ENCODE peak calls at places on chromosomes 7 and 10, in nine cellular contexts. One of them, this sample, is unnamed.

GRCh38 chr7:128409435-128410091 is at the start of gene IMPDH1:
- DNase-seq in HEK293T: peak
- DNase-seq in skeletal muscle cell: peak
- DNase-seq in effector memory CD8-positive, alpha-beta T cell: peak
- DNase-seq in ovary: peak
- DNase-seq in AG09309: no peak
- DNase-seq in GM12865: peak
- DNase-seq in stimulated activated CD4-positive, alpha-beta T cell treated with anti-CD3 and anti-CD28 coated beads, Interleukin-1b, Interleukin-23, amount 100 ng/mL, for 4 hours: peak
- DNase-seq in activated CD4-positive, alpha-beta T cell treated with anti-CD3 and anti-CD28 coated beads for 24 hours: peak
- DNase-seq in this sample: peak

GRCh38 chr7:105426606-105427146 is 38.0 kb upstream of the SRPK2 start:
- DNase-seq in AG09309: no peak
- DNase-seq in GM12865: no peak
- DNase-seq in stimulated activated CD4-positive, alpha-beta T cell treated with anti-CD3 and anti-CD28 coated beads, Interleukin-1b, Interleukin-23, amount 100 ng/mL, for 4 hours: no peak
- DNase-seq in effector memory CD8-positive, alpha-beta T cell: no peak
- DNase-seq in skeletal muscle cell: no peak
- DNase-seq in ovary: no peak
- DNase-seq in activated CD4-positive, alpha-beta T cell treated with anti-CD3 and anti-CD28 coated beads for 24 hours: no peak
- DNase-seq in HEK293T: no peak
- DNase-seq in this sample: no peak

GRCh38 chr7:94348142-94348541 is 46.6 kb upstream of the COL1A2 start:
- DNase-seq in effector memory CD8-positive, alpha-beta T cell: no peak
- DNase-seq in skeletal muscle cell: peak
- DNase-seq in activated CD4-positive, alpha-beta T cell treated with anti-CD3 and anti-CD28 coated beads for 24 hours: no peak
- DNase-seq in ovary: peak
- DNase-seq in stimulated activated CD4-positive, alpha-beta T cell treated with anti-CD3 and anti-CD28 coated beads, Interleukin-1b, Interleukin-23, amount 100 ng/mL, for 4 hours: no peak
- DNase-seq in GM12865: no peak
- DNase-seq in HEK293T: no peak
- DNase-seq in AG09309: peak
- DNase-seq in this sample: no peak

GRCh38 chr7:7889791-7890568 is 78.6 kb upstream of the GLCCI1 start:
- DNase-seq in HEK293T: no peak
- DNase-seq in activated CD4-positive, alpha-beta T cell treated with anti-CD3 and anti-CD28 coated beads for 24 hours: no peak
- DNase-seq in ovary: no peak
- DNase-seq in skeletal muscle cell: no peak
- DNase-seq in GM12865: no peak
- DNase-seq in AG09309: no peak
- DNase-seq in effector memory CD8-positive, alpha-beta T cell: no peak
- DNase-seq in stimulated activated CD4-positive, alpha-beta T cell treated with anti-CD3 and anti-CD28 coated beads, Interleukin-1b, Interleukin-23, amount 100 ng/mL, for 4 hours: no peak
- DNase-seq in this sample: no peak

GRCh38 chr7:36279251-36279925 is 110.3 kb upstream of the ANLN start:
- DNase-seq in activated CD4-positive, alpha-beta T cell treated with anti-CD3 and anti-CD28 coated beads for 24 hours: no peak
- DNase-seq in ovary: no peak
- DNase-seq in AG09309: no peak
- DNase-seq in GM12865: peak
- DNase-seq in effector memory CD8-positive, alpha-beta T cell: no peak
- DNase-seq in stimulated activated CD4-positive, alpha-beta T cell treated with anti-CD3 and anti-CD28 coated beads, Interleukin-1b, Interleukin-23, amount 100 ng/mL, for 4 hours: no peak
- DNase-seq in HEK293T: no peak
- DNase-seq in skeletal muscle cell: no peak
- DNase-seq in this sample: no peak

GRCh38 chr7:142866361-142867096 is 11.7 kb downstream of the EPHB6 start:
- DNase-seq in AG09309: no peak
- DNase-seq in activated CD4-positive, alpha-beta T cell treated with anti-CD3 and anti-CD28 coated beads for 24 hours: no peak
- DNase-seq in GM12865: no peak
- DNase-seq in skeletal muscle cell: no peak
- DNase-seq in ovary: no peak
- DNase-seq in effector memory CD8-positive, alpha-beta T cell: no peak
- DNase-seq in stimulated activated CD4-positive, alpha-beta T cell treated with anti-CD3 and anti-CD28 coated beads, Interleukin-1b, Interleukin-23, amount 100 ng/mL, for 4 hours: no peak
- DNase-seq in HEK293T: peak
- DNase-seq in this sample: peak

GRCh38 chr10:101835406-101835805 is 8.2 kb downstream of the KCNIP2 start:
- DNase-seq in stimulated activated CD4-positive, alpha-beta T cell treated with anti-CD3 and anti-CD28 coated beads, Interleukin-1b, Interleukin-23, amount 100 ng/mL, for 4 hours: no peak
- DNase-seq in skeletal muscle cell: no peak
- DNase-seq in AG09309: no peak
- DNase-seq in GM12865: no peak
- DNase-seq in activated CD4-positive, alpha-beta T cell treated with anti-CD3 and anti-CD28 coated beads for 24 hours: no peak
- DNase-seq in HEK293T: no peak
- DNase-seq in effector memory CD8-positive, alpha-beta T cell: no peak
- DNase-seq in ovary: no peak
- DNase-seq in this sample: no peak

GRCh38 chr10:16950686-16951681 is 133.8 kb upstream of the RSU1 start:
- DNase-seq in skeletal muscle cell: no peak
- DNase-seq in activated CD4-positive, alpha-beta T cell treated with anti-CD3 and anti-CD28 coated beads for 24 hours: no peak
- DNase-seq in AG09309: no peak
- DNase-seq in stimulated activated CD4-positive, alpha-beta T cell treated with anti-CD3 and anti-CD28 coated beads, Interleukin-1b, Interleukin-23, amount 100 ng/mL, for 4 hours: no peak
- DNase-seq in GM12865: no peak
- DNase-seq in HEK293T: peak
- DNase-seq in effector memory CD8-positive, alpha-beta T cell: no peak
- DNase-seq in ovary: no peak
- DNase-seq in this sample: no peak

GRCh38 chr7:150404785-150405583 is 25.9 kb downstream of the ZNF775 start:
- DNase-seq in AG09309: peak
- DNase-seq in ovary: peak
- DNase-seq in stimulated activated CD4-positive, alpha-beta T cell treated with anti-CD3 and anti-CD28 coated beads, Interleukin-1b, Interleukin-23, amount 100 ng/mL, for 4 hours: peak
- DNase-seq in GM12865: peak
- DNase-seq in effector memory CD8-positive, alpha-beta T cell: peak
- DNase-seq in HEK293T: peak
- DNase-seq in skeletal muscle cell: peak
- DNase-seq in activated CD4-positive, alpha-beta T cell treated with anti-CD3 and anti-CD28 coated beads for 24 hours: peak
- DNase-seq in this sample: peak

GRCh38 chr7:130380861-130381455 is 664 bp downstream of the CPA1 start:
- DNase-seq in stimulated activated CD4-positive, alpha-beta T cell treated with anti-CD3 and anti-CD28 coated beads, Interleukin-1b, Interleukin-23, amount 100 ng/mL, for 4 hours: no peak
- DNase-seq in effector memory CD8-positive, alpha-beta T cell: no peak
- DNase-seq in skeletal muscle cell: no peak
- DNase-seq in AG09309: no peak
- DNase-seq in activated CD4-positive, alpha-beta T cell treated with anti-CD3 and anti-CD28 coated beads for 24 hours: no peak
- DNase-seq in HEK293T: no peak
- DNase-seq in GM12865: no peak
- DNase-seq in ovary: no peak
- DNase-seq in this sample: no peak

GRCh38 chr7:96342036-96342435 is 20.1 kb upstream of the SLC25A13 start:
- DNase-seq in HEK293T: no peak
- DNase-seq in GM12865: no peak
- DNase-seq in effector memory CD8-positive, alpha-beta T cell: no peak
- DNase-seq in stimulated activated CD4-positive, alpha-beta T cell treated with anti-CD3 and anti-CD28 coated beads, Interleukin-1b, Interleukin-23, amount 100 ng/mL, for 4 hours: no peak
- DNase-seq in AG09309: no peak
- DNase-seq in skeletal muscle cell: no peak
- DNase-seq in activated CD4-positive, alpha-beta T cell treated with anti-CD3 and anti-CD28 coated beads for 24 hours: no peak
- DNase-seq in ovary: no peak
- DNase-seq in this sample: no peak

GRCh38 chr7:87499494-87499893 is 24.0 kb upstream of the ABCB4 start:
- DNase-seq in AG09309: no peak
- DNase-seq in activated CD4-positive, alpha-beta T cell treated with anti-CD3 and anti-CD28 coated beads for 24 hours: no peak
- DNase-seq in effector memory CD8-positive, alpha-beta T cell: no peak
- DNase-seq in skeletal muscle cell: no peak
- DNase-seq in ovary: no peak
- DNase-seq in stimulated activated CD4-positive, alpha-beta T cell treated with anti-CD3 and anti-CD28 coated beads, Interleukin-1b, Interleukin-23, amount 100 ng/mL, for 4 hours: no peak
- DNase-seq in GM12865: no peak
- DNase-seq in HEK293T: no peak
- DNase-seq in this sample: no peak

GRCh38 chr10:88961266-88961665 is 8.7 kb upstream of the ACTA2 start:
- DNase-seq in ovary: no peak
- DNase-seq in skeletal muscle cell: no peak
- DNase-seq in stimulated activated CD4-positive, alpha-beta T cell treated with anti-CD3 and anti-CD28 coated beads, Interleukin-1b, Interleukin-23, amount 100 ng/mL, for 4 hours: no peak
- DNase-seq in effector memory CD8-positive, alpha-beta T cell: no peak
- DNase-seq in activated CD4-positive, alpha-beta T cell treated with anti-CD3 and anti-CD28 coated beads for 24 hours: no peak
- DNase-seq in HEK293T: no peak
- DNase-seq in GM12865: no peak
- DNase-seq in AG09309: no peak
- DNase-seq in this sample: no peak

GRCh38 chr7:130721486-130722277 is 12.3 kb downstream of the KLF14 start:
- DNase-seq in effector memory CD8-positive, alpha-beta T cell: no peak
- DNase-seq in skeletal muscle cell: peak
- DNase-seq in stimulated activated CD4-positive, alpha-beta T cell treated with anti-CD3 and anti-CD28 coated beads, Interleukin-1b, Interleukin-23, amount 100 ng/mL, for 4 hours: no peak
- DNase-seq in AG09309: peak
- DNase-seq in activated CD4-positive, alpha-beta T cell treated with anti-CD3 and anti-CD28 coated beads for 24 hours: no peak
- DNase-seq in HEK293T: peak
- DNase-seq in GM12865: peak
- DNase-seq in ovary: peak
- DNase-seq in this sample: peak

GRCh38 chr7:158595068-158595467 is 7.4 kb upstream of the PTPRN2 start:
- DNase-seq in activated CD4-positive, alpha-beta T cell treated with anti-CD3 and anti-CD28 coated beads for 24 hours: no peak
- DNase-seq in ovary: no peak
- DNase-seq in GM12865: peak
- DNase-seq in stimulated activated CD4-positive, alpha-beta T cell treated with anti-CD3 and anti-CD28 coated beads, Interleukin-1b, Interleukin-23, amount 100 ng/mL, for 4 hours: no peak
- DNase-seq in effector memory CD8-positive, alpha-beta T cell: no peak
- DNase-seq in HEK293T: no peak
- DNase-seq in AG09309: no peak
- DNase-seq in skeletal muscle cell: no peak
- DNase-seq in this sample: no peak

GRCh38 chr10:26540601-26541000 is 102.5 kb downstream of the APBB1IP start:
- DNase-seq in GM12865: peak
- DNase-seq in AG09309: no peak
- DNase-seq in HEK293T: peak
- DNase-seq in activated CD4-positive, alpha-beta T cell treated with anti-CD3 and anti-CD28 coated beads for 24 hours: no peak
- DNase-seq in ovary: no peak
- DNase-seq in skeletal muscle cell: no peak
- DNase-seq in effector memory CD8-positive, alpha-beta T cell: no peak
- DNase-seq in stimulated activated CD4-positive, alpha-beta T cell treated with anti-CD3 and anti-CD28 coated beads, Interleukin-1b, Interleukin-23, amount 100 ng/mL, for 4 hours: no peak
- DNase-seq in this sample: no peak

GRCh38 chr7:12759112-12759511 is 71.7 kb downstream of the ARL4A start:
- DNase-seq in stimulated activated CD4-positive, alpha-beta T cell treated with anti-CD3 and anti-CD28 coated beads, Interleukin-1b, Interleukin-23, amount 100 ng/mL, for 4 hours: no peak
- DNase-seq in GM12865: no peak
- DNase-seq in effector memory CD8-positive, alpha-beta T cell: no peak
- DNase-seq in AG09309: no peak
- DNase-seq in skeletal muscle cell: no peak
- DNase-seq in ovary: no peak
- DNase-seq in HEK293T: no peak
- DNase-seq in activated CD4-positive, alpha-beta T cell treated with anti-CD3 and anti-CD28 coated beads for 24 hours: no peak
- DNase-seq in this sample: peak

GRCh38 chr7:127437241-127437640 is 44.7 kb upstream of the ZNF800 start:
- DNase-seq in HEK293T: no peak
- DNase-seq in skeletal muscle cell: no peak
- DNase-seq in activated CD4-positive, alpha-beta T cell treated with anti-CD3 and anti-CD28 coated beads for 24 hours: no peak
- DNase-seq in effector memory CD8-positive, alpha-beta T cell: no peak
- DNase-seq in AG09309: no peak
- DNase-seq in stimulated activated CD4-positive, alpha-beta T cell treated with anti-CD3 and anti-CD28 coated beads, Interleukin-1b, Interleukin-23, amount 100 ng/mL, for 4 hours: no peak
- DNase-seq in ovary: no peak
- DNase-seq in GM12865: no peak
- DNase-seq in this sample: no peak

GRCh38 chr10:34880817-34881216 is 65.7 kb upstream of the PARD3 start:
- DNase-seq in skeletal muscle cell: no peak
- DNase-seq in AG09309: peak
- DNase-seq in activated CD4-positive, alpha-beta T cell treated with anti-CD3 and anti-CD28 coated beads for 24 hours: no peak
- DNase-seq in effector memory CD8-positive, alpha-beta T cell: no peak
- DNase-seq in HEK293T: no peak
- DNase-seq in ovary: no peak
- DNase-seq in GM12865: no peak
- DNase-seq in stimulated activated CD4-positive, alpha-beta T cell treated with anti-CD3 and anti-CD28 coated beads, Interleukin-1b, Interleukin-23, amount 100 ng/mL, for 4 hours: no peak
- DNase-seq in this sample: no peak

GRCh38 chr7:118872568-118872967 is 648.1 kb downstream of the ANKRD7 start:
- DNase-seq in skeletal muscle cell: no peak
- DNase-seq in stimulated activated CD4-positive, alpha-beta T cell treated with anti-CD3 and anti-CD28 coated beads, Interleukin-1b, Interleukin-23, amount 100 ng/mL, for 4 hours: no peak
- DNase-seq in AG09309: no peak
- DNase-seq in activated CD4-positive, alpha-beta T cell treated with anti-CD3 and anti-CD28 coated beads for 24 hours: no peak
- DNase-seq in ovary: no peak
- DNase-seq in HEK293T: no peak
- DNase-seq in effector memory CD8-positive, alpha-beta T cell: no peak
- DNase-seq in GM12865: no peak
- DNase-seq in this sample: no peak

GRCh38 chr7:48454750-48455192 is 283.5 kb downstream of the ABCA13 start:
- DNase-seq in ovary: no peak
- DNase-seq in AG09309: no peak
- DNase-seq in effector memory CD8-positive, alpha-beta T cell: no peak
- DNase-seq in activated CD4-positive, alpha-beta T cell treated with anti-CD3 and anti-CD28 coated beads for 24 hours: no peak
- DNase-seq in GM12865: no peak
- DNase-seq in HEK293T: no peak
- DNase-seq in skeletal muscle cell: no peak
- DNase-seq in stimulated activated CD4-positive, alpha-beta T cell treated with anti-CD3 and anti-CD28 coated beads, Interleukin-1b, Interleukin-23, amount 100 ng/mL, for 4 hours: no peak
- DNase-seq in this sample: no peak

GRCh38 chr7:19560111-19560883 is 148.5 kb downstream of the POLR1F start:
- DNase-seq in AG09309: peak
- DNase-seq in ovary: no peak
- DNase-seq in GM12865: no peak
- DNase-seq in skeletal muscle cell: peak
- DNase-seq in stimulated activated CD4-positive, alpha-beta T cell treated with anti-CD3 and anti-CD28 coated beads, Interleukin-1b, Interleukin-23, amount 100 ng/mL, for 4 hours: no peak
- DNase-seq in activated CD4-positive, alpha-beta T cell treated with anti-CD3 and anti-CD28 coated beads for 24 hours: no peak
- DNase-seq in effector memory CD8-positive, alpha-beta T cell: no peak
- DNase-seq in HEK293T: no peak
- DNase-seq in this sample: no peak

GRCh38 chr10:62817763-62818425 is 1.7 kb upstream of the EGR2 start:
- DNase-seq in skeletal muscle cell: no peak
- DNase-seq in GM12865: peak
- DNase-seq in activated CD4-positive, alpha-beta T cell treated with anti-CD3 and anti-CD28 coated beads for 24 hours: peak
- DNase-seq in AG09309: no peak
- DNase-seq in HEK293T: peak
- DNase-seq in stimulated activated CD4-positive, alpha-beta T cell treated with anti-CD3 and anti-CD28 coated beads, Interleukin-1b, Interleukin-23, amount 100 ng/mL, for 4 hours: peak
- DNase-seq in ovary: peak
- DNase-seq in effector memory CD8-positive, alpha-beta T cell: peak
- DNase-seq in this sample: no peak

GRCh38 chr7:31873816-31874597 is 187.0 kb downstream of the PPP1R17 start:
- DNase-seq in AG09309: no peak
- DNase-seq in activated CD4-positive, alpha-beta T cell treated with anti-CD3 and anti-CD28 coated beads for 24 hours: no peak
- DNase-seq in stimulated activated CD4-positive, alpha-beta T cell treated with anti-CD3 and anti-CD28 coated beads, Interleukin-1b, Interleukin-23, amount 100 ng/mL, for 4 hours: no peak
- DNase-seq in effector memory CD8-positive, alpha-beta T cell: no peak
- DNase-seq in HEK293T: no peak
- DNase-seq in skeletal muscle cell: no peak
- DNase-seq in GM12865: peak
- DNase-seq in ovary: no peak
- DNase-seq in this sample: no peak

GRCh38 chr10:126663328-126663727 is 7.2 kb downstream of the C10orf90 start:
- DNase-seq in ovary: no peak
- DNase-seq in activated CD4-positive, alpha-beta T cell treated with anti-CD3 and anti-CD28 coated beads for 24 hours: no peak
- DNase-seq in skeletal muscle cell: peak
- DNase-seq in effector memory CD8-positive, alpha-beta T cell: peak
- DNase-seq in GM12865: no peak
- DNase-seq in stimulated activated CD4-positive, alpha-beta T cell treated with anti-CD3 and anti-CD28 coated beads, Interleukin-1b, Interleukin-23, amount 100 ng/mL, for 4 hours: no peak
- DNase-seq in HEK293T: no peak
- DNase-seq in AG09309: peak
- DNase-seq in this sample: no peak

GRCh38 chr10:98096731-98097130 is 37.7 kb upstream of the R3HCC1L start:
- DNase-seq in HEK293T: no peak
- DNase-seq in AG09309: no peak
- DNase-seq in ovary: no peak
- DNase-seq in activated CD4-positive, alpha-beta T cell treated with anti-CD3 and anti-CD28 coated beads for 24 hours: no peak
- DNase-seq in effector memory CD8-positive, alpha-beta T cell: no peak
- DNase-seq in skeletal muscle cell: no peak
- DNase-seq in GM12865: no peak
- DNase-seq in stimulated activated CD4-positive, alpha-beta T cell treated with anti-CD3 and anti-CD28 coated beads, Interleukin-1b, Interleukin-23, amount 100 ng/mL, for 4 hours: no peak
- DNase-seq in this sample: no peak

GRCh38 chr7:99997545-99998137 is 17.8 kb upstream of the ZKSCAN1 start:
- DNase-seq in GM12865: peak
- DNase-seq in ovary: peak
- DNase-seq in skeletal muscle cell: no peak
- DNase-seq in effector memory CD8-positive, alpha-beta T cell: peak
- DNase-seq in AG09309: no peak
- DNase-seq in stimulated activated CD4-positive, alpha-beta T cell treated with anti-CD3 and anti-CD28 coated beads, Interleukin-1b, Interleukin-23, amount 100 ng/mL, for 4 hours: peak
- DNase-seq in activated CD4-positive, alpha-beta T cell treated with anti-CD3 and anti-CD28 coated beads for 24 hours: peak
- DNase-seq in HEK293T: no peak
- DNase-seq in this sample: peak

GRCh38 chr10:102009801-102010425 is 46.1 kb downstream of the ARMH3 start:
- DNase-seq in activated CD4-positive, alpha-beta T cell treated with anti-CD3 and anti-CD28 coated beads for 24 hours: no peak
- DNase-seq in AG09309: peak
- DNase-seq in ovary: peak
- DNase-seq in GM12865: peak
- DNase-seq in effector memory CD8-positive, alpha-beta T cell: peak
- DNase-seq in stimulated activated CD4-positive, alpha-beta T cell treated with anti-CD3 and anti-CD28 coated beads, Interleukin-1b, Interleukin-23, amount 100 ng/mL, for 4 hours: no peak
- DNase-seq in skeletal muscle cell: peak
- DNase-seq in HEK293T: peak
- DNase-seq in this sample: peak

GRCh38 chr10:118926018-118926417 is 103.5 kb upstream of the NANOS1 start:
- DNase-seq in skeletal muscle cell: no peak
- DNase-seq in GM12865: no peak
- DNase-seq in AG09309: no peak
- DNase-seq in HEK293T: no peak
- DNase-seq in effector memory CD8-positive, alpha-beta T cell: no peak
- DNase-seq in ovary: no peak
- DNase-seq in activated CD4-positive, alpha-beta T cell treated with anti-CD3 and anti-CD28 coated beads for 24 hours: no peak
- DNase-seq in stimulated activated CD4-positive, alpha-beta T cell treated with anti-CD3 and anti-CD28 coated beads, Interleukin-1b, Interleukin-23, amount 100 ng/mL, for 4 hours: no peak
- DNase-seq in this sample: no peak

GRCh38 chr7:122488241-122488640 is 183.7 kb upstream of the FEZF1 start:
- DNase-seq in AG09309: no peak
- DNase-seq in stimulated activated CD4-positive, alpha-beta T cell treated with anti-CD3 and anti-CD28 coated beads, Interleukin-1b, Interleukin-23, amount 100 ng/mL, for 4 hours: no peak
- DNase-seq in GM12865: no peak
- DNase-seq in effector memory CD8-positive, alpha-beta T cell: no peak
- DNase-seq in HEK293T: no peak
- DNase-seq in ovary: no peak
- DNase-seq in activated CD4-positive, alpha-beta T cell treated with anti-CD3 and anti-CD28 coated beads for 24 hours: no peak
- DNase-seq in skeletal muscle cell: no peak
- DNase-seq in this sample: no peak

GRCh38 chr10:108090476-108091215 is 926.1 kb upstream of the SORCS1 start:
- DNase-seq in activated CD4-positive, alpha-beta T cell treated with anti-CD3 and anti-CD28 coated beads for 24 hours: no peak
- DNase-seq in effector memory CD8-positive, alpha-beta T cell: no peak
- DNase-seq in HEK293T: no peak
- DNase-seq in skeletal muscle cell: peak
- DNase-seq in ovary: no peak
- DNase-seq in GM12865: no peak
- DNase-seq in AG09309: no peak
- DNase-seq in stimulated activated CD4-positive, alpha-beta T cell treated with anti-CD3 and anti-CD28 coated beads, Interleukin-1b, Interleukin-23, amount 100 ng/mL, for 4 hours: no peak
- DNase-seq in this sample: no peak

This sample was measured in NCI-H1930.